ENCODE peak calls at places on chromosome 9, in five cellular contexts. E, R, B, C and A are unnamed samples.

GRCh38 chr9:121748080-121748479 is 96.6 kb downstream of the DAB2IP start:
- DNase-seq in E (no peak), R (no peak), B (no peak), C (no peak), A (no peak)

GRCh38 chr9:36018755-36019720 is 17.7 kb upstream of the RECK start:
- DNase-seq in E (no peak), R (no peak), B (no peak), C (no peak), A (no peak)

GRCh38 chr9:112544477-112544876 is 57.9 kb downstream of the KIAA1958 start:
- DNase-seq in E (no peak), R (no peak), B (no peak), C (no peak), A (no peak)

GRCh38 chr9:37327553-37327952 is 94.9 kb upstream of the GRHPR start:
- DNase-seq in E (no peak), R (no peak), B (no peak), C (no peak), A (no peak)

GRCh38 chr9:136512651-136513066 is 29.8 kb upstream of the SEC16A start:
- DNase-seq in E (peak; percentile 25), R (no peak), B (no peak), C (no peak), A (no peak)

GRCh38 chr9:124257865-124258764 is at the start of gene NEK6:
- DNase-seq in E (peak; percentile 15), R (peak; percentile 69), B (no peak), C (no peak), A (peak; percentile 4)

GRCh38 chr9:89080193-89080592 is 88.9 kb downstream of the S1PR3 start:
- DNase-seq in E (no peak), R (no peak), B (no peak), C (no peak), A (no peak)

GRCh38 chr9:69622664-69623063 is 49.5 kb downstream of the APBA1 start:
- DNase-seq in E (no peak), R (no peak), B (no peak), C (no peak), A (no peak)

GRCh38 chr9:109254317-109254716 is 66.5 kb downstream of the EPB41L4B start:
- DNase-seq in E (no peak), R (no peak), B (no peak), C (no peak), A (no peak)

GRCh38 chr9:27280858-27281257 is 16.1 kb downstream of the EQTN start:
- DNase-seq in E (no peak), R (no peak), B (no peak), C (no peak), A (no peak)

GRCh38 chr9:98791147-98792095 is 4.9 kb downstream of the ANKS6 start:
- DNase-seq in E (peak; percentile 40), R (peak; percentile 76), B (no peak), C (no peak), A (peak; percentile 28)